ENCODE peak calls at places on chromosomes 1 and 21, in five cellular contexts. X is stimulated activated CD4-positive, alpha-beta T cell treated with anti-CD3 and anti-CD28 coated beads, Interleukin-15, amount 100 ng/mL, for 24 hours; N is NCI-H1417; J is GM18507; A is iPS DF 6.9. V is an unnamed sample.

GRCh38 chr1:16189921-16190499 is 22.4 kb downstream of the ARHGEF19 start:
- DNase-seq in X (no peak), N (no peak), J (no peak), A (no peak), V (no peak)

GRCh38 chr21:21230672-21231071 is 232.5 kb downstream of the NCAM2 start:
- DNase-seq in X (no peak), N (no peak), J (no peak), A (no peak), V (no peak)

GRCh38 chr1:33895396-33895795 is 31.5 kb downstream of the HMGB4 start:
- DNase-seq in X (no peak), N (no peak), J (no peak), A (no peak), V (no peak)

GRCh38 chr1:31624354-31625179 is 7.1 kb downstream of the HCRTR1 start:
- DNase-seq in X (no peak), N (no peak), J (no peak), A (no peak), V (no peak)

GRCh38 chr1:69221492-69221990 is 346.2 kb upstream of the LRRC7 start:
- DNase-seq in X (no peak), N (peak; percentile 29), J (no peak), A (no peak), V (no peak)

GRCh38 chr1:90391116-90391515 is 326.0 kb downstream of the BARHL2 start:
- DNase-seq in X (no peak), N (no peak), J (no peak), A (no peak), V (no peak)

GRCh38 chr1:228735871-228736586 is 750 bp downstream of the RHOU start:
- DNase-seq in X (peak; percentile 33), N (peak; percentile 49), J (no peak), A (no peak), V (no peak)

GRCh38 chr1:202571719-202572339 is 138.4 kb downstream of the SYT2 start:
- DNase-seq in X (peak; percentile 31), N (no peak), J (peak; percentile 42), A (no peak), V (no peak)

GRCh38 chr1:111285879-111286278 is 4.8 kb upstream of the CHIA start:
- DNase-seq in X (no peak), N (no peak), J (no peak), A (no peak), V (no peak)

GRCh38 chr21:44779417-44780139 is 22.0 kb downstream of the UBE2G2 start:
- DNase-seq in X (no peak), N (no peak), J (no peak), A (no peak), V (no peak)

GRCh38 chr1:243496173-243496553 is 240.3 kb downstream of the SDCCAG8 start:
- DNase-seq in X (peak; percentile 6), N (no peak), J (no peak), A (no peak), V (no peak)

V was measured in T1000.